ENCODE peak calls at places on chromosomes 5 and 9, in nine cellular contexts. One of them, this sample, is unnamed.

GRCh38 chr9:130522233-130522808 is 57.1 kb upstream of the FUBP3 start:
- DNase-seq in SW480: no peak
- DNase-seq in CD8-positive, alpha-beta memory T cell: no peak
- DNase-seq in frontal cortex: no peak
- DNase-seq in type B pancreatic cell: no peak
- DNase-seq in tibial nerve: no peak
- DNase-seq in mesendoderm: peak
- DNase-seq in esophagus squamous epithelium: no peak
- DNase-seq in mammary epithelial cell: no peak
- DNase-seq in this sample: no peak

GRCh38 chr9:130365323-130365721 is 79.4 kb upstream of the ASS1 start:
- DNase-seq in SW480: no peak
- DNase-seq in CD8-positive, alpha-beta memory T cell: no peak
- DNase-seq in frontal cortex: no peak
- DNase-seq in type B pancreatic cell: no peak
- DNase-seq in tibial nerve: no peak
- DNase-seq in mesendoderm: no peak
- DNase-seq in esophagus squamous epithelium: no peak
- DNase-seq in mammary epithelial cell: no peak
- DNase-seq in this sample: no peak

GRCh38 chr5:68630354-68630753 is 414.8 kb downstream of the PIK3R1 start:
- DNase-seq in SW480: no peak
- DNase-seq in CD8-positive, alpha-beta memory T cell: no peak
- DNase-seq in frontal cortex: no peak
- DNase-seq in type B pancreatic cell: no peak
- DNase-seq in tibial nerve: no peak
- DNase-seq in mesendoderm: no peak
- DNase-seq in esophagus squamous epithelium: no peak
- DNase-seq in mammary epithelial cell: no peak
- DNase-seq in this sample: no peak

GRCh38 chr5:160787247-160787646 is 64.8 kb downstream of the ATP10B start:
- DNase-seq in SW480: peak
- DNase-seq in CD8-positive, alpha-beta memory T cell: no peak
- DNase-seq in frontal cortex: no peak
- DNase-seq in type B pancreatic cell: no peak
- DNase-seq in tibial nerve: no peak
- DNase-seq in mesendoderm: peak
- DNase-seq in esophagus squamous epithelium: no peak
- DNase-seq in mammary epithelial cell: peak
- DNase-seq in this sample: peak

GRCh38 chr9:37941253-37941652 is 37.3 kb upstream of the SLC25A51 start:
- DNase-seq in SW480: no peak
- DNase-seq in CD8-positive, alpha-beta memory T cell: no peak
- DNase-seq in frontal cortex: no peak
- DNase-seq in type B pancreatic cell: no peak
- DNase-seq in tibial nerve: no peak
- DNase-seq in mesendoderm: no peak
- DNase-seq in esophagus squamous epithelium: no peak
- DNase-seq in mammary epithelial cell: no peak
- DNase-seq in this sample: no peak

GRCh38 chr9:37921168-37921510 is 17.2 kb upstream of the SLC25A51 start:
- DNase-seq in SW480: no peak
- DNase-seq in CD8-positive, alpha-beta memory T cell: no peak
- DNase-seq in frontal cortex: no peak
- DNase-seq in type B pancreatic cell: no peak
- DNase-seq in tibial nerve: no peak
- DNase-seq in mesendoderm: no peak
- DNase-seq in esophagus squamous epithelium: no peak
- DNase-seq in mammary epithelial cell: no peak
- DNase-seq in this sample: no peak

GRCh38 chr9:80797427-80797825 is 891.9 kb downstream of the TLE1 start:
- DNase-seq in SW480: no peak
- DNase-seq in CD8-positive, alpha-beta memory T cell: no peak
- DNase-seq in frontal cortex: no peak
- DNase-seq in type B pancreatic cell: no peak
- DNase-seq in tibial nerve: no peak
- DNase-seq in mesendoderm: no peak
- DNase-seq in esophagus squamous epithelium: no peak
- DNase-seq in mammary epithelial cell: no peak
- DNase-seq in this sample: no peak

GRCh38 chr9:109561137-109561536 is 63.0 kb upstream of the PTPN3 start:
- DNase-seq in SW480: no peak
- DNase-seq in CD8-positive, alpha-beta memory T cell: no peak
- DNase-seq in frontal cortex: no peak
- DNase-seq in type B pancreatic cell: no peak
- DNase-seq in tibial nerve: no peak
- DNase-seq in mesendoderm: peak
- DNase-seq in esophagus squamous epithelium: no peak
- DNase-seq in mammary epithelial cell: no peak
- DNase-seq in this sample: no peak

GRCh38 chr5:981466-981865 is 27.1 kb upstream of the NKD2 start:
- DNase-seq in SW480: peak
- DNase-seq in CD8-positive, alpha-beta memory T cell: no peak
- DNase-seq in frontal cortex: no peak
- DNase-seq in type B pancreatic cell: no peak
- DNase-seq in tibial nerve: no peak
- DNase-seq in mesendoderm: no peak
- DNase-seq in esophagus squamous epithelium: no peak
- DNase-seq in mammary epithelial cell: no peak
- DNase-seq in this sample: no peak

GRCh38 chr5:1550287-1551076 is 26.7 kb upstream of the LPCAT1 start:
- DNase-seq in SW480: no peak
- DNase-seq in CD8-positive, alpha-beta memory T cell: no peak
- DNase-seq in frontal cortex: no peak
- DNase-seq in type B pancreatic cell: peak
- DNase-seq in tibial nerve: no peak
- DNase-seq in mesendoderm: no peak
- DNase-seq in esophagus squamous epithelium: no peak
- DNase-seq in mammary epithelial cell: no peak
- DNase-seq in this sample: no peak

GRCh38 chr9:73022353-73022752 is 69.5 kb upstream of the ALDH1A1 start:
- DNase-seq in SW480: no peak
- DNase-seq in CD8-positive, alpha-beta memory T cell: no peak
- DNase-seq in frontal cortex: no peak
- DNase-seq in type B pancreatic cell: no peak
- DNase-seq in tibial nerve: no peak
- DNase-seq in mesendoderm: no peak
- DNase-seq in esophagus squamous epithelium: no peak
- DNase-seq in mammary epithelial cell: no peak
- DNase-seq in this sample: no peak

GRCh38 chr5:64285188-64286130 is 119.8 kb downstream of the RNF180 start:
- DNase-seq in SW480: no peak
- DNase-seq in CD8-positive, alpha-beta memory T cell: no peak
- DNase-seq in frontal cortex: no peak
- DNase-seq in type B pancreatic cell: no peak
- DNase-seq in tibial nerve: no peak
- DNase-seq in mesendoderm: no peak
- DNase-seq in esophagus squamous epithelium: no peak
- DNase-seq in mammary epithelial cell: no peak
- DNase-seq in this sample: no peak

GRCh38 chr5:126965061-126965475 is 65.3 kb downstream of the MARCHF3 start:
- DNase-seq in SW480: no peak
- DNase-seq in CD8-positive, alpha-beta memory T cell: no peak
- DNase-seq in frontal cortex: no peak
- DNase-seq in type B pancreatic cell: no peak
- DNase-seq in tibial nerve: no peak
- DNase-seq in mesendoderm: no peak
- DNase-seq in esophagus squamous epithelium: no peak
- DNase-seq in mammary epithelial cell: peak
- DNase-seq in this sample: peak

GRCh38 chr9:123929870-123930831 is at the start of gene DENND1A:
- DNase-seq in SW480: peak
- DNase-seq in CD8-positive, alpha-beta memory T cell: peak
- DNase-seq in frontal cortex: peak
- DNase-seq in type B pancreatic cell: peak
- DNase-seq in tibial nerve: peak
- DNase-seq in mesendoderm: peak
- DNase-seq in esophagus squamous epithelium: peak
- DNase-seq in mammary epithelial cell: peak
- DNase-seq in this sample: peak

GRCh38 chr9:137114220-137114612 is 317 bp downstream of the DPP7 start:
- DNase-seq in SW480: no peak
- DNase-seq in CD8-positive, alpha-beta memory T cell: no peak
- DNase-seq in frontal cortex: no peak
- DNase-seq in type B pancreatic cell: no peak
- DNase-seq in tibial nerve: no peak
- DNase-seq in mesendoderm: no peak
- DNase-seq in esophagus squamous epithelium: no peak
- DNase-seq in mammary epithelial cell: no peak
- DNase-seq in this sample: no peak

GRCh38 chr9:748861-749497 is 92.5 kb upstream of the DMRT1 start:
- DNase-seq in SW480: no peak
- DNase-seq in CD8-positive, alpha-beta memory T cell: no peak
- DNase-seq in frontal cortex: no peak
- DNase-seq in type B pancreatic cell: no peak
- DNase-seq in tibial nerve: no peak
- DNase-seq in mesendoderm: no peak
- DNase-seq in esophagus squamous epithelium: no peak
- DNase-seq in mammary epithelial cell: peak
- DNase-seq in this sample: no peak

GRCh38 chr5:134139377-134139851 is 24.9 kb downstream of the TCF7 start:
- DNase-seq in SW480: no peak
- DNase-seq in CD8-positive, alpha-beta memory T cell: no peak
- DNase-seq in frontal cortex: no peak
- DNase-seq in type B pancreatic cell: peak
- DNase-seq in tibial nerve: no peak
- DNase-seq in mesendoderm: no peak
- DNase-seq in esophagus squamous epithelium: no peak
- DNase-seq in mammary epithelial cell: no peak
- DNase-seq in this sample: no peak

GRCh38 chr9:27473135-27473534 is 51.0 kb upstream of the IFNK start:
- DNase-seq in SW480: no peak
- DNase-seq in CD8-positive, alpha-beta memory T cell: no peak
- DNase-seq in frontal cortex: peak
- DNase-seq in type B pancreatic cell: no peak
- DNase-seq in tibial nerve: no peak
- DNase-seq in mesendoderm: no peak
- DNase-seq in esophagus squamous epithelium: no peak
- DNase-seq in mammary epithelial cell: no peak
- DNase-seq in this sample: no peak

GRCh38 chr9:37967272-37967581 is 63.3 kb upstream of the SLC25A51 start:
- DNase-seq in SW480: no peak
- DNase-seq in CD8-positive, alpha-beta memory T cell: no peak
- DNase-seq in frontal cortex: no peak
- DNase-seq in type B pancreatic cell: no peak
- DNase-seq in tibial nerve: no peak
- DNase-seq in mesendoderm: no peak
- DNase-seq in esophagus squamous epithelium: no peak
- DNase-seq in mammary epithelial cell: peak
- DNase-seq in this sample: no peak

GRCh38 chr9:92242779-92243136 is 50.7 kb downstream of the IARS1 start:
- DNase-seq in SW480: no peak
- DNase-seq in CD8-positive, alpha-beta memory T cell: no peak
- DNase-seq in frontal cortex: no peak
- DNase-seq in type B pancreatic cell: no peak
- DNase-seq in tibial nerve: no peak
- DNase-seq in mesendoderm: no peak
- DNase-seq in esophagus squamous epithelium: no peak
- DNase-seq in mammary epithelial cell: no peak
- DNase-seq in this sample: no peak

GRCh38 chr5:8650197-8650596 is 781.2 kb downstream of the MTRR start:
- DNase-seq in SW480: peak
- DNase-seq in CD8-positive, alpha-beta memory T cell: no peak
- DNase-seq in frontal cortex: no peak
- DNase-seq in type B pancreatic cell: no peak
- DNase-seq in tibial nerve: no peak
- DNase-seq in mesendoderm: no peak
- DNase-seq in esophagus squamous epithelium: no peak
- DNase-seq in mammary epithelial cell: peak
- DNase-seq in this sample: peak

This sample was measured in HT1080.